ENCODE peak calls at places on chromosomes 3 and 15, in seven cellular contexts. E is HepG2, T is transverse colon, P is suprapubic skin, Q is spleen, K is prostate gland, B is sigmoid colon. U is an unnamed sample.

GRCh38 chr15:57375827-57376694 is at the start of gene CGNL1:
- DNase-seq in B (peak; percentile 67), E (peak; percentile 14), Q (no peak), T (peak; percentile 35), P (no peak), K (peak; percentile 51), U (no peak)

GRCh38 chr3:153232737-153233330 is 70.8 kb downstream of the RAP2B start:
- DNase-seq in P (no peak), K (no peak), Q (no peak), E (no peak), B (no peak), T (no peak), U (no peak)

GRCh38 chr3:39150803-39151631 is 2.4 kb downstream of the CSRNP1 start:
- DNase-seq in B (peak; percentile 96), P (peak; percentile 95), Q (no peak), K (peak; percentile 71), T (peak; percentile 81), E (peak; percentile 33), U (no peak)

GRCh38 chr3:129025691-129026435 is 24.8 kb downstream of the EFCC1 start:
- DNase-seq in P (peak; percentile 70), E (no peak), K (no peak), B (peak; percentile 89), T (peak; percentile 40), Q (no peak), U (no peak)

GRCh38 chr15:77040673-77041072 is 30.2 kb downstream of the TSPAN3 start:
- DNase-seq in P (no peak), K (no peak), T (no peak), Q (no peak), E (no peak), B (no peak), U (no peak)

GRCh38 chr15:19973718-19974117 is 567.9 kb downstream of the GOLGA6L6 start:
- DNase-seq in B (no peak), E (no peak), T (no peak), K (no peak), P (no peak), Q (no peak), U (no peak)

GRCh38 chr15:29815000-29815704 is 7.1 kb downstream of the TJP1 start:
- DNase-seq in B (no peak), Q (no peak), T (no peak), E (peak; percentile 41), P (no peak), K (peak; percentile 11), U (no peak)

GRCh38 chr15:92410544-92410943 is 16.9 kb downstream of the ST8SIA2 start:
- DNase-seq in B (no peak), E (no peak), Q (no peak), P (no peak), T (no peak), K (no peak), U (no peak)

GRCh38 chr3:48432411-48433371 is 2.8 kb upstream of the PLXNB1 start:
- DNase-seq in P (peak; percentile 66), Q (peak; percentile 51), T (peak; percentile 25), E (no peak), K (peak; percentile 76), B (peak; percentile 59), U (no peak)

GRCh38 chr15:40955141-40955903 is 2.1 kb downstream of the CHAC1 start:
- DNase-seq in E (no peak), T (no peak), K (no peak), B (no peak), P (no peak), Q (peak; percentile 71), U (no peak)

GRCh38 chr3:72722930-72723726 is 125.1 kb downstream of the SHQ1 start:
- DNase-seq in E (no peak), Q (no peak), P (no peak), B (no peak), K (peak; percentile 96), T (peak; percentile 54), U (no peak)

GRCh38 chr3:185411133-185411532 is 48.2 kb downstream of the MAP3K13 start:
- DNase-seq in K (no peak), B (no peak), T (no peak), P (no peak), Q (no peak), E (no peak), U (no peak)

DNA sequence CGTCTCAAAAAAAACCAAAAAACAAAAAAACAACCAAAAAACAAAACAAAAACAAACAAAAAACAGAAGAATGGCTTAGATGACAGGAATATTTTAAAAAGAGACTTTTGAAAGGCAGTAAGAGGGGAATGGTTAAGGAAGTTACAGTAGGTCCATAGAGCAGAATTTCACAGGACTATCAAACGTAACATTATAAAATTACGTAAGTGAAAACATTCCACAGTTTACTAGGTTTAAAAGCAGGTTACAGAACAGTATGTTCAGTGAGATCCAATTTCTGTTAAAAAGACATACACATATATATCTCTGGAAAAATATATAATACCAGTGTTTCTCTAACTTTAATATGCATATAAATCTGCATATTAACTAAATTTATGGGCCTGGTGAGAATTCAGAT is 50.2 kb upstream of the MUC13 start:
- DNase-seq in T (no peak), E (no peak), B (no peak), P (no peak), K (no peak), Q (no peak), U (no peak)
- H3K27ac ChIP-seq in T (peak overlapping the region; percentile 76), E (no peak overlapping the region), B (peak overlapping the region; percentile 52), P (peak overlapping the region; percentile 63), K (peak overlapping the region; percentile 61), Q (peak overlapping the region; percentile 65), U (peak overlapping the region; percentile 64)

DNA sequence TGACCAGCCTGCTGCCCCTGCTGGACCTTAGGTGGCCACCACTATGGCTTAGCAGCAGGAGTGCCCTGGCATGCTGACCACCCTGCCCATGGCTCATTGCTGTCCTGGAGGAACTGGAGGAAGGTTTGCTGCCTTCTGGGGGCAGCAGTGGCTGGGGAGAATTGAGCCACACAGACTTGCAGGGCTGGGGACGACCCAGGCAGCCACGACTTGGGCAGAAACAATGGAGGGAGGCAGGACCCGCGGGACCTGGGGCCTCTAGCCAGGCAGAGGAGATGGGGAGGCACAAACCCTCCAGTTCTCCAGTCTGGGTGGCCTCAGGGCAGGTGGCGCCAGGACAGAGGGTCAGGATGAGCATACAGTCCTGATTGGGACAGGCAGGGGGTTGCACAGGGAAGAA is 32.8 kb downstream of the ADAMTS7 start:
- DNase-seq in K (no peak), E (no peak), P (no peak), Q (peak; percentile 61), T (no peak), B (no peak), U (no peak)
- TF ChIP-seq POLR2AphosphoS5 in K (no peak), E (no peak), P (no peak), Q (no peak), T (no peak), B (no peak), U (no peak)

GRCh38 chr15:90418627-90419026 is 30.6 kb downstream of the IQGAP1 start:
- DNase-seq in E (no peak), T (no peak), K (no peak), B (no peak), Q (no peak), P (no peak), U (no peak)
- H3K27ac ChIP-seq in E (no peak overlapping the region), T (peak overlapping the region; percentile 58), K (no peak overlapping the region), B (peak overlapping the region; percentile 84), Q (peak overlapping the region; percentile 60), P (peak overlapping the region; percentile 71), U (peak overlapping the region; percentile 72)

GRCh38 chr3:194285024-194285858 is 65.9 kb downstream of the CPN2 start:
- DNase-seq in K (no peak), Q (no peak), B (peak; percentile 57), E (no peak), T (no peak), P (peak; percentile 34), U (no peak)
- TF ChIP-seq POLR2AphosphoS5 in K (no peak), Q (no peak), B (no peak), E (no peak), T (no peak), P (no peak), U (no peak)

GRCh38 chr3:182413682-182414081 is 379.6 kb upstream of the ATP11B start:
- DNase-seq in B (no peak), K (no peak), P (no peak), T (no peak), Q (no peak), E (no peak), U (no peak)

GRCh38 chr3:182412066-182412465 is 381.2 kb upstream of the ATP11B start:
- DNase-seq in K (no peak), E (no peak), Q (no peak), B (no peak), T (no peak), P (no peak), U (no peak)

GRCh38 chr3:182410051-182410450 is 383.3 kb upstream of the ATP11B start:
- DNase-seq in B (no peak), K (no peak), E (no peak), P (no peak), Q (no peak), T (no peak), U (no peak)

GRCh38 chr3:182414586-182414985 is 378.7 kb upstream of the ATP11B start:
- DNase-seq in Q (no peak), P (no peak), T (no peak), K (no peak), B (no peak), E (no peak), U (no peak)

DNA sequence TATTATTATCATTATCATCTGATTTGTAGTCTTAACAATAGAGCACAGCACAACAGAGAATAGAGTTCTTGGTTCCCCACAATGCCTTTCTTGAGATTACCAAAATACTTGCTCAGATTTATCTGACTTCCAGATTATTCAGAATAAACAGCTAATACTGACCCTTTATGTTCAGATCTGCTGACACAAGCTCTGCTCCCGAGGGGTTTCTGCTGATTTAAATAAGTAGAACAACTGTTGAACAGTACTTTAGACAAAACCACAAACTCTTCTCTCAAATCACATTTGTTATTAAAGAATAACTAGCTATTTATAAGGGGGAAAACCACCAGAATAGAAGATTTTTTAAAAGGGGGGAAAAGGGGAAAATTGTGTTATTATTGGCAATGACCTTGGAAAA is 380.2 kb upstream of the ATP11B start:
- DNase-seq in P (no peak), K (no peak), B (no peak), Q (no peak), E (no peak), T (no peak), U (no peak)
- H3K27ac ChIP-seq in P (no peak overlapping the region), K (no peak overlapping the region), B (no peak overlapping the region), Q (no peak overlapping the region), E (no peak overlapping the region), T (no peak overlapping the region), U (no peak overlapping the region)

DNA sequence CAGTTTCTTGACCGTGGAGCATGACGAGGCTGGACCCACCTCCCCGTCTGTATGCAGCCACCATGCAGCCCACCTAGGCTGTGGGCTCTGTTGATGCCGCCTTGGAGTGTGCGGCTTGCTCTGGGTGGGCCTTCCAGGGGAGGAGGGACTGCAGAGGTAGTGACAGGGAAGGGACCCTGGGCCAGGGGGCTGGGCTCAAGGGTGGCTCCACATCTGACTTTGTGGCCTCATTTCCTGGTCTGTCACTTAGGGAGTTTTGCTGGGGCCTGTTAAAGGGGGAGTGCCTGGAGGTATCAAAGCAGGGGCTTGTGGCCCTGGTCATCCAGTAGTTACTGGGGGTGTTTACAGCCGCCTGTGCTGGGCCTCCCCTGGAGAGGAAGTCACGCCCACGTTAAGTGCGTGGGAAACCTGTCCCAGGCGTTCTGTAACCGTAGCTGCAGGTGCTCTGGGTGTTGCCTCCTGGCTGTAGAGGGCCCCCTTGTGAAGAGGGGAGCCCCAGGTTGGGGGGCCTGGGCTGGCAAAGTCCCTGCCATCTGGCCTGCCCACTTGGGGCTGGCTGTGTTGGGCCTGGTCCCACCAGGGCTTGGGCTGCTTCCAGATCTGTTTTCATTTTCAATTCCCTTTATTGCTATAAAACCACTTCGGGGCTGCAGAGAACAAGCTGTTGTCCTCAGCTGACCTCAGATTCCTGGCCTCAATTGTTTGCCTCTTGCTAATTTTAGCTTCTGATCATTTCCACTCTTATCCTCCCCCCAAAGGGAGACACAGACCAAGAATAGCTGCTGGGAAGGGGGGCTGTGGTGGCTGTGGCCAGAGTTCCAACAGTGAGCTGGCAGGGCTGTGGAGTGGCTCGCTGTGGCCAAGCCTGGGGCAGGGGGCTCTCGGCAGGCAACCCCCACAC is 26.5 kb downstream of the KLF13 start:
- DNase-seq in T (peak; percentile 78), B (peak; percentile 89), E (no peak), Q (peak; percentile 92), P (no peak), K (no peak), U (no peak)
- TF ChIP-seq POLR2AphosphoS5 in T (peak; percentile 39), B (peak; percentile 79), E (no peak), Q (peak; percentile 81), P (no peak), K (peak; percentile 76), U (peak; percentile 35)

U was measured in vagina.